ENCODE peak calls at places on chromosomes 16 and 17, in four cellular contexts. B is ascending aorta, W is heart right ventricle, A is left ventricle myocardium inferior. E is an unnamed sample.

GRCh38 chr16:17459903-17460521 is 10.7 kb downstream of the XYLT1 start:
- DNase-seq in A (no peak), B (no peak), W (no peak), E (no peak)

GRCh38 chr16:60929-61878 is 7.6 kb downstream of the SNRNP25 start:
- DNase-seq in B (no peak), W (no peak), A (no peak), E (no peak)

GRCh38 chr16:87461466-87461975 is 31.3 kb downstream of the ZCCHC14 start:
- DNase-seq in B (peak; percentile 78), W (peak; percentile 68), A (peak; percentile 45), E (no peak)

GRCh38 chr17:57915980-57916757 is 39.0 kb downstream of the CUEDC1 start:
- DNase-seq in W (no peak), B (no peak), A (no peak), E (no peak)

GRCh38 chr16:11669380-11670146 is 1.3 kb downstream of the SNN start:
- DNase-seq in W (peak; percentile 66), A (peak; percentile 59), B (peak; percentile 83), E (no peak)

GRCh38 chr16:72658888-72659717 is 388.8 kb downstream of the ZFHX3 start:
- DNase-seq in B (no peak), W (no peak), A (no peak), E (no peak)

GRCh38 chr17:33750943-33751701 is 458.0 kb upstream of the ASIC2 start:
- DNase-seq in W (peak; percentile 58), B (peak; percentile 73), A (peak; percentile 49), E (peak; percentile 53)

GRCh38 chr17:1829579-1830257 is at the start of the genes RPA1 and SMYD4:
- DNase-seq in B (peak; percentile 91), A (peak; percentile 91), W (peak; percentile 85), E (peak; percentile 85)

GRCh38 chr16:56357765-56358322 is 67.5 kb downstream of the AMFR start:
- DNase-seq in W (no peak), A (peak; percentile 15), B (peak; percentile 66), E (no peak)

GRCh38 chr16:55508941-55509920 is at the start of gene LPCAT2:
- DNase-seq in W (peak; percentile 85), A (peak; percentile 90), B (peak; percentile 92), E (no peak)

GRCh38 chr16:87457051-87457611 is 35.7 kb downstream of the ZCCHC14 start:
- DNase-seq in W (no peak), A (no peak), B (no peak), E (no peak)

DNA sequence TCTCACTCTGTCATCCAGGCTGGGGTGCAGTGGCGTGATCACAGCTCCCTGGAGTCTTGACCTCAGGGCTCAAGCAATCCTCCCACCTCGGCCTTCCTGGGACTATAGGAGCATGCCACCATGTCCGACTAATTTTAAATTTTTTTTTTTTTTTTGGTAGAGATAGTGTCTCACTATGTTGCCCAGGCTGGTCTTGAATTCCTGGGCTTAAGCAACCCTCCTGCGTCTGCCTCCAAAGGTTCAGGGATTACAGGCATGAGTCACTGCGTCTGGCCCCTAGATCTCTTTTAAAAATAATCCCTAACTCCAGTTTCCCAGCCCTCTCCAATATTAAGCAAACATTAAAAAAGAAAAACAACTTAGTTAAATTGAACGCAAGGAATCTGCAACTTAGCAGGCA is 171.5 kb downstream of the HAPSTR1 start:
- DNase-seq in W (no peak), B (no peak), A (no peak), E (no peak)
- H3K4me1 ChIP-seq in W (no peaks in the 10 kb centered on the region), B (no peaks in the 10 kb centered on the region), A (peaks cover 16% of the 10 kb centered on the region), E (no peaks in the 10 kb centered on the region)

DNA sequence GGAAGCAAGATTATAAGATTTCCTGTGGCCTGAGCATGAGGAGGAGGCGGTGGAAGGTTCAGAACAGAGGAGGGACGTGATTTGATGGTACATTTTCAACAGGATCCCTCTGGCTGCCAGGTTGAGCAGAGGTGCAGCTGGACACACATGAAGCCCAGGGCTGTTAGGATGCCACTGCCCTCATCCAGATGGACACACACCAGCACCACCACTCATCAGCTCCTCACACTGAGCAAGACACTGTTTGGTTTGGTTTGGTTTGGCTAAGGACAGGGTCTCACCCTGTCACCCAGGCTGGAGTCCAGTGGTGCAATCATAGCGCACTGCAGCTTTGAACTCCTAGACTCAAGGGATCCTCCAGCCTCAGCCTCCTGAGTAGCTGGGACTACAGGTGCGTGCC is 402.6 kb upstream of the C16orf82 start:
- DNase-seq in W (no peak), B (no peak), A (no peak), E (no peak)
- H3K27me3 ChIP-seq in W (no peaks in the 10 kb centered on the region), B (no peaks in the 10 kb centered on the region), A (peaks cover 36% of the 10 kb centered on the region), E (no peaks in the 10 kb centered on the region)

GRCh38 chr17:68460715-68461114 is 3.4 kb upstream of the WIPI1 start:
- DNase-seq in A (no peak), B (no peak), W (no peak), E (no peak)
- H3K4me1 ChIP-seq in A (peaks cover 61% of the 10 kb centered on the region), B (peaks cover 6% of the 10 kb centered on the region), W (no peaks in the 10 kb centered on the region), E (peaks cover 57% of the 10 kb centered on the region)

GRCh38 chr16:47499080-47499699 is 38.1 kb downstream of the PHKB start:
- DNase-seq in W (no peak), A (no peak), B (no peak), E (no peak)
- H3K27me3 ChIP-seq in W (no peaks in the 10 kb centered on the region), A (no peaks in the 10 kb centered on the region), B (no peaks in the 10 kb centered on the region), E (no peaks in the 10 kb centered on the region)

DNA sequence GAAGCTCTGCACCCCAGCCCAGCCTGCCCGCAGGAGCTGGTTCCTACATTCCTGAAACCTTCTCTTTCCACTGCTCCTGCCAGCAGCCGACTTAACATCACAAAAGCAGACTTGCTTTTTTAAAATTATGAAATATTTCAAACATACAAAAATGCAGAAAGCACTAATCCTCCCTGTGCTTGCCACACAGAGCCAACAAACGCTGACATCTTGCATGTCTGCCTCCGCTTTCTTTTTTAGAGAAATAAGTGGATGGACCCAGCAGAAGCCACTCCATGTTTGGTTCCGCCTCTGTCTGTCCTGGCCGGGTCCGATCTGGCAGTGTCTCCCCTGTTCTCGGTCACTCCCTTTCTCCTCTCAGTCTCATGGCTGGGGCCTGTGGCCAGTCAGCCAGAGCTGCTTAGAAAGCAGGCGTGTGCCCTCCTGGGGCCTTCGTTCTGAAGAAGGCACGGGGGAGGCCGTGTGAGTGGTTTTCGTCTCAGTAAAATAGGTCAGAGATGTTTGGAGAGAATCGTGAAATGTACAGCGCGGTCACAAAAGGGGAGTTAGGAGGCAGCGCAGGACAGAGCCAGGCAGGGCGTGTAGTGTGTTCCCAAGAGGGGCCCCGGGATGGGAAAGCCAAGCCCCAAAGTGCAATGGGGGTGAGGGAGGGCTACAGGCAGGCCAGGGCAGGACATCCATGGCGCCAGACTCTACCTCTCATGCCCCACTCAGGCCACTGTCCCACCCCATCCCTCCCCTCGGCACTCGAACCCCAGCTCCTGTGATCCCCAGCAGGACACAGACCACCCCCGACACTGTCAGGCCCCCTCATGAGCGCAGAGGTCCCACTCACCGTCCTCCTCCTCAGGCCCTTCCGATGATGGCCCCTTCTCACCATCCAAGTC is 23.2 kb downstream of the MXRA7 start:
- DNase-seq in W (peak; percentile 62), A (peak; percentile 79), B (peak; percentile 83), E (no peak)
- H3K4me1 ChIP-seq in W (peaks cover 56% of the 10 kb centered on the region), A (peaks cover 100% of the 10 kb centered on the region), B (peaks cover 40% of the 10 kb centered on the region), E (no peaks in the 10 kb centered on the region)

GRCh38 chr16:20925780-20926179 is 25.2 kb downstream of the LYRM1 start:
- DNase-seq in W (no peak), B (no peak), A (no peak), E (no peak)
- H3K27me3 ChIP-seq in W (no peaks in the 10 kb centered on the region), B (no peaks in the 10 kb centered on the region), A (no peaks in the 10 kb centered on the region), E (no peaks in the 10 kb centered on the region)

GRCh38 chr17:50144845-50145531 is 5.5 kb downstream of the PPP1R9B start:
- DNase-seq in B (no peak), A (no peak), W (no peak), E (no peak)
- H3K4me1 ChIP-seq in B (peaks cover 35% of the 10 kb centered on the region), A (peaks cover 90% of the 10 kb centered on the region), W (peaks cover 32% of the 10 kb centered on the region), E (peaks cover 81% of the 10 kb centered on the region)

GRCh38 chr16:85431431-85432124 is 181.5 kb upstream of the GSE1 start:
- DNase-seq in W (no peak), B (no peak), A (no peak), E (no peak)
- H3K27me3 ChIP-seq in W (no peaks in the 10 kb centered on the region), B (no peaks in the 10 kb centered on the region), A (no peaks in the 10 kb centered on the region), E (no peaks in the 10 kb centered on the region)

GRCh38 chr17:31512104-31512740 is 120.7 kb downstream of the RAB11FIP4 start:
- DNase-seq in A (no peak), B (no peak), W (no peak), E (no peak)
- H3K4me1 ChIP-seq in A (peaks cover 49% of the 10 kb centered on the region), B (peaks cover 18% of the 10 kb centered on the region), W (peaks cover 6% of the 10 kb centered on the region), E (peaks cover 66% of the 10 kb centered on the region)

GRCh38 chr17:81398855-81399451 is 3.7 kb downstream of the BAHCC1 start:
- DNase-seq in W (no peak), B (no peak), A (no peak), E (no peak)

GRCh38 chr17:81401727-81402529 is 6.7 kb downstream of the BAHCC1 start:
- DNase-seq in A (peak; percentile 61), W (no peak), B (no peak), E (no peak)

GRCh38 chr17:81399481-81400153 is 4.4 kb downstream of the BAHCC1 start:
- DNase-seq in W (no peak), B (no peak), A (peak; percentile 38), E (no peak)

GRCh38 chr17:81400939-81401726 is 5.9 kb downstream of the BAHCC1 start:
- DNase-seq in A (peak; percentile 42), W (no peak), B (no peak), E (no peak)

GRCh38 chr17:81400154-81400938 is 5.1 kb downstream of the BAHCC1 start:
- DNase-seq in W (no peak), B (no peak), A (peak; percentile 60), E (no peak)
- H3K27me3 ChIP-seq in W (peaks cover 44% of the 10 kb centered on the region), B (no peaks in the 10 kb centered on the region), A (no peaks in the 10 kb centered on the region), E (peaks cover 72% of the 10 kb centered on the region)